ENCODE peak calls at places on chromosomes 7 and 10, in five cellular contexts. G is PC-3, W is Karpas-422, M is mesenchymal stem cell, K is SK-N-SH. S is an unnamed sample.
A peak's percentile ranks its signal among the peaks of the same experiment; 100 is the strongest.

GRCh38 chr7:86884152-86884551 is 175.3 kb downstream of the ELAPOR2 start:
- DNase-seq in G (no peak), W (no peak), M (no peak), K (no peak), S (no peak)

GRCh38 chr7:42238709-42239395 is 1.8 kb upstream of the GLI3 start:
- DNase-seq in G (peak; percentile 41), W (no peak), M (peak; percentile 86), K (no peak), S (no peak)

GRCh38 chr10:79239930-79240713 is 107.1 kb upstream of the PPIF start:
- DNase-seq in G (no peak), W (no peak), M (peak; percentile 76), K (peak; percentile 55), S (no peak)

GRCh38 chr7:73557397-73558257 is at the start of gene BCL7B:
- DNase-seq in G (peak; percentile 76), W (peak; percentile 91), M (peak; percentile 65), K (peak; percentile 100), S (peak; percentile 86)

GRCh38 chr7:115227473-115228235 is 305.8 kb downstream of the MDFIC start:
- DNase-seq in G (no peak), W (no peak), M (no peak), K (no peak), S (no peak)

GRCh38 chr10:49606981-49607535 is 3.1 kb upstream of the SLC18A3 start:
- DNase-seq in G (peak; percentile 92), W (peak; percentile 84), M (peak; percentile 63), K (no peak), S (peak; percentile 62)

GRCh38 chr10:113273151-113273876 is 279.5 kb upstream of the HABP2 start:
- DNase-seq in G (no peak), W (no peak), M (peak; percentile 18), K (no peak), S (no peak)

GRCh38 chr10:89589091-89589725 is 53.8 kb upstream of the SLC16A12 start:
- DNase-seq in G (peak; percentile 49), W (no peak), M (no peak), K (no peak), S (no peak)

GRCh38 chr10:132921818-132922807 is 20.3 kb downstream of the CFAP46 start:
- DNase-seq in G (no peak), W (no peak), M (no peak), K (peak; percentile 44), S (no peak)

GRCh38 chr10:76040830-76041220 is 609.4 kb downstream of the LRMDA start:
- DNase-seq in G (no peak), W (no peak), M (no peak), K (no peak), S (no peak)

GRCh38 chr10:60942604-60943269 is 1.2 kb downstream of the RHOBTB1 start:
- DNase-seq in G (peak; percentile 46), W (no peak), M (peak; percentile 92), K (peak; percentile 16), S (no peak)

GRCh38 chr10:7464703-7465102 is 53.9 kb upstream of the SFMBT2 start:
- DNase-seq in G (no peak), W (no peak), M (no peak), K (no peak), S (no peak)

GRCh38 chr7:133568544-133568943 is 315.7 kb downstream of the EXOC4 start:
- DNase-seq in G (peak; percentile 38), W (no peak), M (no peak), K (no peak), S (no peak)

GRCh38 chr7:156473476-156474240 is 166.9 kb upstream of the RNF32 start:
- DNase-seq in G (peak; percentile 52), W (peak; percentile 74), M (peak; percentile 35), K (peak; percentile 76), S (peak; percentile 42)

GRCh38 chr7:77409005-77409738 is 7.0 kb downstream of the GSAP start:
- DNase-seq in G (peak; percentile 84), W (no peak), M (no peak), K (no peak), S (no peak)

GRCh38 chr10:788796-789748 is 99.6 kb upstream of the DIP2C start:
- DNase-seq in G (peak; percentile 69), W (no peak), M (peak; percentile 91), K (peak; percentile 91), S (no peak)

GRCh38 chr7:76364198-76364584 is 5.4 kb upstream of the YWHAG start:
- DNase-seq in G (peak; percentile 34), W (no peak), M (peak; percentile 87), K (no peak), S (no peak)

GRCh38 chr10:14408139-14408538 is 77.4 kb upstream of the FRMD4A start:
- DNase-seq in G (no peak), W (no peak), M (no peak), K (no peak), S (no peak)

GRCh38 chr10:14405076-14406065 is 74.6 kb upstream of the FRMD4A start:
- DNase-seq in G (no peak), W (no peak), M (peak; percentile 49), K (no peak), S (no peak)

GRCh38 chr10:14403359-14403758 is 72.6 kb upstream of the FRMD4A start:
- DNase-seq in G (no peak), W (no peak), M (no peak), K (no peak), S (no peak)

GRCh38 chr10:14407567-14407966 is 76.8 kb upstream of the FRMD4A start:
- DNase-seq in G (no peak), W (no peak), M (no peak), K (no peak), S (no peak)

GRCh38 chr10:14403846-14404623 is 73.3 kb upstream of the FRMD4A start:
- DNase-seq in G (no peak), W (no peak), M (no peak), K (peak; percentile 62), S (no peak)
- H2AFZ ChIP-seq in G (no peak overlapping the region), W (no peak overlapping the region), M (no peak overlapping the region), K (no peak overlapping the region), S (no peak overlapping the region)

GRCh38 chr10:31945392-31945791 is 16.8 kb upstream of the ARHGAP12 start:
- DNase-seq in G (no peak), W (no peak), M (no peak), K (no peak), S (no peak)
- H3K4me2 ChIP-seq in G (peak overlapping the region; percentile 48), W (no peak overlapping the region), M (no peak overlapping the region), K (peak overlapping the region; percentile 61), S (no peak overlapping the region)

DNA sequence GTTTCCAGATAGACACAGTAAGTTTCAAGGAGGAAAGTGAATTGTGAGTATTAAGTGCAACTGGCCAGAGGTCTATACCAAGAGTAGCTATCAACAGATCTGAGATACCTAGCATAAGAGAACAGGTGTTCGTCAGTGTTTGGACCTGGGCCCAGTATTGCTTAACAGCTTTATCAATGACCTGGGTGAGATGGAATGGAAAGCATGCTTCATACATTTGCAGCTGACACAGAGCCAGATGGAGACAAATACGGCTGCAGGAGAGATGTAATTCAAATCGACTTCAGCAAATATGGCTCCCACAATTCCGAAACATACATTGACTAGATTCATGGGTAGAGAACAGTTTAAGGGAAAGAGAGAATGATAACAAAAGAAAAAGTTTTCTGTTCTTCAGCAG is 27.8 kb upstream of the COBL start:
- DNase-seq in G (peak; percentile 64), W (no peak), M (no peak), K (no peak), S (no peak)
- H3K4me1 ChIP-seq in G (peaks cover 19% of the 10 kb centered on the region), W (no peaks in the 10 kb centered on the region), M (no peaks in the 10 kb centered on the region), K (no peaks in the 10 kb centered on the region), S (no peaks in the 10 kb centered on the region)

GRCh38 chr7:303425-303824 is 13.5 kb downstream of the FOXL3 start:
- DNase-seq in G (no peak), W (no peak), M (no peak), K (no peak), S (no peak)
- H2AFZ ChIP-seq in G (no peak overlapping the region), W (no peak overlapping the region), M (no peak overlapping the region), K (no peak overlapping the region), S (no peak overlapping the region)

GRCh38 chr7:149161241-149161848 is 14.1 kb downstream of the ZNF398 start:
- DNase-seq in G (peak; percentile 33), W (no peak), M (peak; percentile 28), K (no peak), S (no peak)
- H3K4me2 ChIP-seq in G (peak overlapping the region; percentile 29), W (no peak overlapping the region), M (no peak overlapping the region), K (no peak overlapping the region), S (no peak overlapping the region)

DNA sequence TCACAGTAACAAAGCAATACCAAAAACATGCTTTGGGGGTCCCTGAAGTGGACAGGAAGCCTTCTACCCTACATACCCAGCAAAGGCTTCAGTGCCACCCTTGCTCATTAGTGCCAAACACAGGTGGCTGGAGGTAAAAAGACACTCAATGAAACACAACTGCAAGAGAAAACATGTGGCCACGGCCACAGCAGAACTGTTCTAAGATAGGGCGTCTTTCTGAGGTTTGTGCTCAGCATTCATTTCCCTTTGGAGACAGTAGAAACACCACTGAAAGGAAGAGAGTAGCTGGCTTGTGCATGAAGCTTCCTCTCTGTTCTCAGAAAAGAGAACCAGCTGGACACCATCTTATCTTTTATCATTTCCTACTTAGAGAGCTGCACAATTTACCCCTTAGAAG is 143.0 kb downstream of the PLXNA4 start:
- DNase-seq in G (no peak), W (no peak), M (no peak), K (no peak), S (no peak)
- H3K4me1 ChIP-seq in G (peaks cover 28% of the 10 kb centered on the region), W (no peaks in the 10 kb centered on the region), M (no peaks in the 10 kb centered on the region), K (peaks cover 15% of the 10 kb centered on the region), S (no peaks in the 10 kb centered on the region)

DNA sequence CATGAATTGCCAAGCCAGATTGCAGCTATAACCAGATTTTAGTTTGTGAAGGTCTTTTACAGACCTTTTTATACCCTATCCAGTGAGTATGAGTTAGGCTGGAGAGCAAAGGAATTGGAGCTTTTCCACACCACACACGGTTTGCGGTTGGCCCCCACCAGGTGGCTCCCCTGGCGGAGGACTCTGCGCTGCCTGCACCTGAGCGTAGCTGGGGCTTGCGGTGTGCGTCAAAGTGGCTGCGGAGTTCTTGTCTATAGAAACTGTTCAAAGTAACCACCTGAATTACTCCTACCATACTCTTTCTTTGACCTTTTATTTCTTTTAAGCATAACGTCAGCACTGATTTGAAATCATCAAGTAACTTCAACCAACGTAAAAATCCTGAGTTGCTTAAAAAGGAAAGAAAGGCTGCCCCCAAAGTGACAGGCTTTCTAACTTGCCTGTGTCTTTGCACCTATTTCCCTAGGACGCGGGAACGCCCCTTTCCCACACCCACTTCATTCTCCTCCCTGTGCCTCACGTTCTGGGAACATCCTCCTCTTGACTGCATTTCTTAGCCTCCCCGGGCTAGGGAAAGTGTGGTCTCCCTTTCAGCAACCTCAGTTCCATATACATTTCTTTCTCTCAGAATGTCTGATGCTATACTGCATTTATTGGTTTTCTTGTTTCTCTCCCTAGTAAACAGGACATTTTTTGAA is 47.6 kb upstream of the TMEM72 start:
- DNase-seq in G (peak; percentile 19), W (no peak), M (no peak), K (no peak), S (no peak)
- H2AFZ ChIP-seq in G (peak overlapping the region; percentile 88), W (no peak overlapping the region), M (no peak overlapping the region), K (no peak overlapping the region), S (no peak overlapping the region)

DNA sequence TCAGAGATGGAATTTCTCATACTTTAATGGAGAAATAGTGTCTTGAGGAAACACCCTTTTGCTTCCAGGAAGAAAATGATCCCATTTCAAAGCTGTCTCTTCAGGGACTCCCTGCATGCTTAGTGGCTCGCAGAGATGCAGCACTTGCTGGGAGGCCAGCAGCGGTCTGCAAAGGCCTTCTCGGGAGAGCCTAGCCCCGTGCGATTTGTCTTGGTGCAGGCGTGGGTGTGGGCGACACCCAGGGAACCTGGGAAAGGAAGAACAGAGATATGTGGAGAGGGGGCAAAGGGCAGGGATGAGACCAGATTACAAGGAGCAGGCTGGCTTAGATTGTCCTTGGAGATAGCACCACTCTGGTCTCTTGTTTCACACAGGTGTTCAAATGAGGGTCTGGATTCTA is 352.3 kb upstream of the PODXL start:
- DNase-seq in G (no peak), W (no peak), M (no peak), K (no peak), S (no peak)
- H3K4me2 ChIP-seq in G (no peak overlapping the region), W (no peak overlapping the region), M (no peak overlapping the region), K (no peak overlapping the region), S (no peak overlapping the region)

S was measured in OCI-LY7.